ENCODE peak calls at places on chromosomes 7 and 10, in four cellular contexts. J is K562, N is HepG2, S is GM12878. P is an unnamed sample.

GRCh38 chr7:132575336-132575986 is 809 bp downstream of the PLXNA4 start:
- DNase-seq in J (no peak), N (no peak), S (no peak), P (peak)

GRCh38 chr10:27635699-27636270 is 109.8 kb downstream of the MKX start:
- DNase-seq in S (no peak), J (no peak), N (no peak), P (no peak)

GRCh38 chr7:120742370-120742769 is 115.6 kb downstream of the TSPAN12 start:
- DNase-seq in S (no peak), N (no peak), J (no peak), P (no peak)

GRCh38 chr10:124701435-124701834 is 42.7 kb downstream of the FAM53B start:
- DNase-seq in N (no peak), J (no peak), S (no peak), P (no peak)

GRCh38 chr7:16753102-16753931 is at the start of gene TSPAN13:
- DNase-seq in N (peak), J (peak), S (no peak), P (peak)

GRCh38 chr7:157141525-157142060 is 2.9 kb downstream of the UBE3C start:
- DNase-seq in J (no peak), S (no peak), N (no peak), P (no peak)

GRCh38 chr10:94069884-94070283 is 76.2 kb downstream of the PLCE1 start:
- DNase-seq in S (no peak), N (no peak), J (no peak), P (peak)

GRCh38 chr7:117372073-117372472 is 49.2 kb upstream of the WNT2 start:
- DNase-seq in N (no peak), J (no peak), S (no peak), P (no peak)

GRCh38 chr10:48464871-48465736 is 139.8 kb downstream of the ARHGAP22 start:
- DNase-seq in S (no peak), N (no peak), J (no peak), P (no peak)

GRCh38 chr10:133104076-133104965 is 16.6 kb downstream of the ADGRA1 start:
- DNase-seq in N (no peak), J (no peak), S (no peak), P (no peak)

GRCh38 chr7:1224093-1224702 is 8.5 kb upstream of the UNCX start:
- DNase-seq in J (no peak), S (no peak), N (no peak), P (no peak)

GRCh38 chr10:122592161-122592560 is 31.6 kb downstream of the DMBT1 start:
- DNase-seq in N (no peak), J (no peak), S (no peak), P (no peak)

GRCh38 chr10:86100581-86101061 is 266.0 kb downstream of the GRID1 start:
- DNase-seq in S (no peak), N (peak), J (peak), P (peak)

GRCh38 chr10:102237711-102238252 is 3.5 kb downstream of the PITX3 start:
- DNase-seq in J (peak), S (no peak), N (no peak), P (no peak)

GRCh38 chr7:155858521-155859061 is 46.3 kb upstream of the SHH start:
- DNase-seq in N (no peak), S (no peak), J (no peak), P (no peak)

GRCh38 chr7:28761485-28761884 is 196.6 kb downstream of the TRIL start:
- DNase-seq in S (no peak), N (no peak), J (no peak), P (no peak)

GRCh38 chr7:40822861-40823260 is 688.1 kb downstream of the SUGCT start:
- DNase-seq in S (no peak), N (no peak), J (no peak), P (no peak)

GRCh38 chr10:47346572-47347302 is 1.4 kb upstream of the RBP3 start:
- DNase-seq in N (no peak), S (no peak), J (no peak), P (no peak)

GRCh38 chr7:28351450-28351849 is 60.9 kb upstream of the CREB5 start:
- DNase-seq in S (no peak), N (no peak), J (no peak), P (no peak)

GRCh38 chr10:121088524-121088923 is 237.4 kb downstream of the WDR11 start:
- DNase-seq in J (no peak), S (no peak), N (no peak), P (peak)

GRCh38 chr7:36487756-36488336 is 98.2 kb downstream of the ANLN start:
- DNase-seq in N (peak), S (peak), J (no peak), P (peak)

GRCh38 chr7:130995252-130996081 is 261.5 kb upstream of the KLF14 start:
- DNase-seq in N (no peak), J (no peak), S (no peak), P (no peak)

GRCh38 chr7:117269895-117270294 is 53.0 kb downstream of the WNT2 start:
- DNase-seq in J (no peak), S (no peak), N (no peak), P (no peak)

GRCh38 chr10:124299726-124300125 is 119.0 kb downstream of the OAT start:
- DNase-seq in J (no peak), N (no peak), S (no peak), P (no peak)

GRCh38 chr7:150956395-150957118 is 21.6 kb downstream of the KCNH2 start:
- DNase-seq in J (no peak), S (no peak), N (no peak), P (no peak)

GRCh38 chr10:86945361-86946214 is 11.8 kb downstream of the MMRN2 start:
- DNase-seq in J (peak), S (no peak), N (peak), P (peak)

GRCh38 chr10:116216676-116217075 is 56.3 kb downstream of the GFRA1 start:
- DNase-seq in J (no peak), S (no peak), N (peak), P (no peak)

GRCh38 chr10:17059197-17059688 is 70.4 kb downstream of the CUBN start:
- DNase-seq in N (no peak), S (no peak), J (no peak), P (no peak)

GRCh38 chr10:26085549-26085948 is 131.0 kb upstream of the GAD2 start:
- DNase-seq in S (no peak), N (no peak), J (no peak), P (no peak)

GRCh38 chr10:70685461-70685911 is 13.2 kb downstream of the ADAMTS14 start:
- DNase-seq in J (peak), N (peak), S (no peak), P (no peak)

GRCh38 chr10:78924319-78925003 is 144.3 kb upstream of the ZMIZ1 start:
- DNase-seq in S (no peak), J (no peak), N (no peak), P (no peak)

GRCh38 chr10:37754538-37755323 is 102.7 kb downstream of the ZNF248 start:
- DNase-seq in J (peak), S (no peak), N (peak), P (peak)
- TF ChIP-seq FOXM1 in J (no peak), S (no peak), N (no peak), P (no peak)

DNA sequence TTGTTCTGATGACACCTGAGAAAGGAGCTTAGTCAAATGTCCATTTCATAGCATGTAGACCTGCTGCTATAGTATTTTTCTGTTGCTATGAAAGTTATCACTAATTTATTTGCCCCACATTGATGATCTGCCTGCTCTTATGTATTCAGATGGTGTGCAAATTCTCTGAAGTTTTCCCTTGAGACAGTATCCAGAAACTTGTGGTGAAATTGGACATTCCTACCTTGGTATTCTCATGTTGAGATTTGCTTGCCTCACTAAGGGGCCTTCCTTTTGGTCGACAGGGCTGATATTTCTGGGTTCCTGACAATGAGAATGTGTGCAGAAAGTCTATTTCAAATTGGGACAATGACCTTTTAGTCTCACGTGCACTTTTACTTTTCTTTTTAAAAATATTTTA is 253.2 kb upstream of the FZD8 start:
- DNase-seq in N (no peak), S (no peak), J (no peak), P (no peak)
- TF ChIP-seq FOXK2 in N (no peak), S (no peak), J (no peak), P (no peak)

GRCh38 chr7:70830060-70830395 is 301.9 kb upstream of the GALNT17 start:
- DNase-seq in S (no peak), N (no peak), J (no peak), P (no peak)
- TF ChIP-seq FOXM1 in S (no peak), N (no peak), J (no peak), P (no peak)

GRCh38 chr7:99375070-99375807 is 709 bp downstream of the ARPC1B start:
- DNase-seq in J (peak), N (peak), S (no peak), P (peak)
- TF ChIP-seq FOXK2 in J (no peak), N (no peak), S (no peak), P (no peak)

DNA sequence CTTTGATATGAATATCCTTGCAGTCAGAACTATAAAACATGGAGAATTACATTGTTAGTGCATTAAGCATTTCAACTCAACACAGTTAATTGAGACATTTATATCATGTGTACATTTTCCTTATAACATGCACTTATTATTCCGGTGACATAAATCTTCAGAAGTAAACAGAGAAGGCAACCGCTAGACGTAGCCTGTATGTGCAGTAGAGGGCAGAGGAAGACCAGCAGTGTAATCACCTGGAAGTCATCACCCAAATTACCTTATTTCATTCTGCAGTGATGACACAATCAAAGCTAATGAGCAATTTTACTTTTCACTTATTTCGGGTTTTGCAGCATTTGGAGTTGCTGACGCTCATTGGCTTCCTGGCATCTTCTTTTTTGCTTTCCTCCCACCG is 394.6 kb downstream of the SDK1 start:
- DNase-seq in N (no peak), J (no peak), S (no peak), P (no peak)
- TF ChIP-seq FOXM1 in N (no peak), J (no peak), S (no peak), P (no peak)

GRCh38 chr7:80659120-80660055 is 20.9 kb downstream of the CD36 start:
- DNase-seq in N (peak), J (peak), S (no peak), P (peak)

GRCh38 chr7:80656029-80656428 is 17.6 kb downstream of the CD36 start:
- DNase-seq in S (no peak), J (no peak), N (peak), P (no peak)

GRCh38 chr7:80654887-80655340 is 16.5 kb downstream of the CD36 start:
- DNase-seq in N (peak), S (no peak), J (no peak), P (no peak)
- TF ChIP-seq FOXK2 in N (no peak), S (no peak), J (no peak), P (no peak)

DNA sequence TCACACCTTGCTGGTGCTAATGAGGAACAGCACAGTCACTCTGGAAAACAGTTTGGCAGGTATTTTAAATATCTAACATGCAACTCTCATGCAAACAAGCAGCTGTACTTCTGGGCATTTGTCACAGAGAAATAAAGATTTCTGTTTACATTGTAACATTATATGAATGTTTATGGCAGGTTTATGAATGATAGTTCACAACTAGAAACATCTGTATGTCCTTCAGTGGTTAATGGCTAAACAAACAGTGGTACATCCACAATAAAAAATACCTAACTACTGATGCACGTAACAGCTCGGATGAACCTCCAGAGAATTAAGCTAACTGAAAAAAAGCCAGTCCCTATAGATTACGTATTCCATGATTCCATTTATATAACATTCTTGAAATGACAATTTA is 109.6 kb downstream of the GPR37 start:
- DNase-seq in J (no peak), S (no peak), N (no peak), P (no peak)
- TF ChIP-seq FOXM1 in J (no peak), S (no peak), N (no peak), P (no peak)

GRCh38 chr10:80509403-80510161 is 28.1 kb upstream of the SH2D4B start:
- DNase-seq in S (no peak), J (no peak), N (no peak), P (no peak)
- TF ChIP-seq FOXK2 in S (no peak), J (no peak), N (no peak), P (no peak)

GRCh38 chr7:139936760-139937310 is 107.8 kb downstream of the TBXAS1 start:
- DNase-seq in J (peak), N (peak), S (no peak), P (no peak)
- TF ChIP-seq FOXM1 in J (no peak), N (no peak), S (no peak), P (no peak)

GRCh38 chr10:23190872-23191763 is 994 bp upstream of the PTF1A start:
- DNase-seq in N (no peak), S (no peak), J (no peak), P (no peak)
- TF ChIP-seq FOXK2 in N (no peak), S (no peak), J (no peak), P (no peak)

P was measured in HEK293T.